ENCODE peak calls at places on chromosomes 13 and 19, in five cellular contexts. C, K, D, Q and E are unnamed samples.

GRCh38 chr19:19488041-19488874 is 27.1 kb downstream of the TSSK6 start:
- DNase-seq in D (no peak), K (peak; percentile 27), Q (no peak), C (peak; percentile 45), E (no peak)

GRCh38 chr19:54207908-54208783 is 7.5 kb downstream of the RPS9 start:
- DNase-seq in Q (no peak), C (peak; percentile 78), K (peak; percentile 100), D (peak; percentile 78), E (peak; percentile 63)

GRCh38 chr19:2507109-2507508 is 31.2 kb downstream of the GADD45B start:
- DNase-seq in K (peak; percentile 88), C (no peak), Q (no peak), D (peak; percentile 89), E (peak; percentile 50)

GRCh38 chr13:50236898-50237318 is 221.7 kb downstream of the KCNRG start:
- DNase-seq in C (no peak), D (peak; percentile 5), K (peak; percentile 22), Q (no peak), E (peak; percentile 72)

GRCh38 chr19:58474291-58474996 is 1.7 kb upstream of the ZNF446 start:
- DNase-seq in C (no peak), Q (no peak), K (peak; percentile 31), D (peak; percentile 87), E (no peak)

GRCh38 chr19:56769650-56770049 is 70.9 kb downstream of the PEG3 start:
- DNase-seq in Q (no peak), K (no peak), D (no peak), C (no peak), E (no peak)

GRCh38 chr19:570315-570714 is 2.1 kb upstream of the BSG start:
- DNase-seq in D (no peak), K (no peak), C (no peak), Q (no peak), E (no peak)

GRCh38 chr13:102530751-102531150 is 66.0 kb upstream of the TPP2 start:
- DNase-seq in C (no peak), D (no peak), Q (no peak), K (no peak), E (no peak)

GRCh38 chr19:29666634-29667389 is 1.6 kb downstream of the PLEKHF1 start:
- DNase-seq in Q (peak; percentile 56), D (peak; percentile 64), C (peak; percentile 83), K (peak; percentile 75), E (peak; percentile 45)

GRCh38 chr19:7690779-7691258 is 10.2 kb downstream of the TRAPPC5 start:
- DNase-seq in Q (no peak), K (no peak), D (no peak), C (no peak), E (peak; percentile 42)

GRCh38 chr13:71811344-71811743 is 55.7 kb downstream of the DACH1 start:
- DNase-seq in Q (no peak), C (no peak), D (no peak), K (no peak), E (no peak)

GRCh38 chr13:112464720-112465119 is 88.6 kb downstream of the SPACA7 start:
- DNase-seq in Q (no peak), C (no peak), D (no peak), K (no peak), E (no peak)

GRCh38 chr19:11649941-11650340 is 52.7 kb downstream of the ZNF627 start:
- DNase-seq in C (no peak), Q (no peak), D (peak; percentile 5), K (no peak), E (no peak)

GRCh38 chr19:16896913-16897571 is 8.2 kb downstream of the F2RL3 start:
- DNase-seq in Q (peak; percentile 93), C (peak; percentile 97), K (peak; percentile 97), D (peak; percentile 91), E (peak; percentile 66)

GRCh38 chr19:4806384-4806783 is 14.8 kb downstream of the FEM1A start:
- DNase-seq in K (no peak), D (no peak), C (no peak), Q (no peak), E (no peak)

GRCh38 chr19:11868188-11868587 is 19.4 kb upstream of the ZNF69 start:
- DNase-seq in K (no peak), D (no peak), C (no peak), Q (no peak), E (no peak)

GRCh38 chr19:49761249-49761624 is 1.9 kb downstream of the TSKS start:
- DNase-seq in C (no peak), K (no peak), Q (no peak), D (no peak), E (no peak)

GRCh38 chr19:49764341-49764740 is 1.2 kb upstream of the TSKS start:
- DNase-seq in C (no peak), Q (no peak), K (no peak), D (no peak), E (no peak)

GRCh38 chr19:49758292-49758691 is 4.8 kb downstream of the TSKS start:
- DNase-seq in D (peak; percentile 83), K (peak; percentile 66), Q (no peak), C (no peak), E (no peak)

GRCh38 chr19:49763230-49763629 is at the start of gene TSKS:
- DNase-seq in D (no peak), K (no peak), Q (no peak), C (no peak), E (no peak)

DNA sequence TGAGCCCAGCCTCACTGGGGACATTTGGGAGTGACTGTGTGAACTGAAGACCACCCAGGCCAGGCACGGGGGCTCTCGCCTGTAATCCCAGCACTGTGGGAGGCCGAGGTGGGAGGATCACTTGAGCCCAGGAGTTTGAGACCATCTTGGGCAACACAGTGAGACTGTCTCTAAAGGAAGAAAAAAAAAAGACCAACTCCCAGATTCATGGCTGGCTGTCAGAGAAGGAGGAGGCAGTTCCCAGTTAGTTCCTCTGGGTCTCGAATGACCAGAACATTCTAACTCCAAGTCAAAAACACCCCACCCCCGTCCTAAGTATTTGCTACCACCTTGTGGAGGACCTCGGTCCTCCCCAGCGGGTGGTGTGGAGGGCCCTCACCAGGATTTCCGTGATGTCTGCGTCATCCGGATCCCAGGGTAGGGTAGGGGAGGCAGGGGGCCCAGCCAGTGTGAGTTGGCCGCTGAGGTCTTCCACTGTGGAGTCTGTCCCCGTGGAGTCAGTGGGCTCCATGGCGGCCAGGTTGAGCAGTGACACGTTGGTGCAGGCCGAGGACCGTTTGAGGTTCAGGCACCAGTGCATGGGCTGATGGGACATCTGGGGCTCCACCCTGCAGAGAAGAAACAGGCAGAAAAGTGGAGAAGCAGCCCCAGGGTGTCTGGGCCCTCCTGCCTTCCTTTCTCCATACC is 1.3 kb downstream of the TSKS start:
- DNase-seq in K (peak; percentile 74), D (peak; percentile 56), C (peak; percentile 51), Q (peak; percentile 30), E (peak; percentile 29)
- TF ChIP-seq CTCF in K (peak; percentile 40), D (peak; percentile 43), C (peak; percentile 22), Q (no peak), E (no peak)

GRCh38 chr13:42334329-42334706 is 62.4 kb downstream of the AKAP11 start:
- DNase-seq in C (no peak), Q (no peak), K (no peak), D (no peak), E (no peak)
- TF ChIP-seq CTCF in C (no peak), Q (peak; percentile 14), K (no peak), D (no peak), E (no peak)

GRCh38 chr19:49469828-49470614 is 4.0 kb upstream of the FLT3LG start:
- DNase-seq in Q (no peak), D (peak; percentile 32), K (no peak), C (no peak), E (peak; percentile 94)
- TF ChIP-seq CTCF in Q (no peak), D (no peak), K (no peak), C (no peak), E (peak; percentile 72)

GRCh38 chr19:45902651-45903625 is 525 bp upstream of the MYPOP start:
- DNase-seq in D (peak; percentile 96), K (peak; percentile 98), C (peak; percentile 97), Q (peak; percentile 100), E (peak; percentile 98)
- TF ChIP-seq CTCF in D (peak; percentile 2), K (no peak), C (no peak), Q (no peak), E (no peak)

DNA sequence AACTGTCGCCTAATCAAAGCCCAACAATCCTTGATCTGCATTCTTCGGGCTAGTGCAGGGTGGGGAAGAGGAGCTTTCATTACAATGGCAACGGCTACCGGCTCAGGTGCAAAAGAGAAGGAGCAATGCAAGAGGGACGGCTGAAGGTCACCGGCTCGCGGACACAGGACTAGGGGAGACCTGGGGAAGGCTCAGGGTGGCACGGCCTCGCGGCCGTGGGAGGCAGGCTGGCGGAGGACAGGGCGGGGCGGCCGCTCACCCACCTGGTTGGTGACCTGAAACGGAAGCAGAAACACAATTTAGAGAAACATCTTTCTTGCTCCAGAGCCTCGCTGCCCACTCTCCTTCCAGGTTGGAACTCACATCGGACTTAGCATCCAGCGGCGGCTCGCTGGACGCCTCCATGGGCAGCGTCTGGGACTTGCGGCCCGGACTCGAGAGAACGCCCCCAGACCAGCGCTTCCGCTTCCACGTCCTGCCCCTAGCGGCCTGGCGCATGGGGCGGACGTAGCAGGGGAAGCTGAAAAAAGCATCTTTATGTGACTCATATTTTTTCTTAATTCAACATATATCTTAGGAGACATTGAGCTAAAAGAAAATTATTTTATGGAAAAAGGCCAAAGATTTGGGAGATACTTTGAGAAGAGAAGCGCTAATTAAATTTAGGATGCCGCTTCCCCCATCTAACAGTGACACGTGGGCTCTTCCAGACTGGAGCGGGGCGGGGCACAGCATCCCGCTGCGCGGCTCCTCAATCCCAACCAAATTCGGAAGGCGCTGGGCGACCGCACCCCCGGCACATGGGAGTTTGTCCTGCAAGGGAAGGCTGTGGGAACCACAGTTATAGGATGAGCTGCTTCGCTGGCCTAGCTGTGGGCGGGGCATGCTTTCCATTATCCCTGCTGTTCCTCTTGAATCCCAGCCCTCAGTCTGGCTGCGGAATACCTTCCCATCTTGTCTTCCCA is at the start of gene COMMD6:
- DNase-seq in Q (peak; percentile 69), C (peak; percentile 75), K (peak; percentile 89), D (peak; percentile 87), E (peak; percentile 78)
- TF ChIP-seq CTCF in Q (peak; percentile 55), C (peak; percentile 50), K (peak; percentile 6), D (no peak), E (peak; percentile 18)

GRCh38 chr13:101383595-101383994 is 32.7 kb downstream of the NALCN start:
- DNase-seq in D (no peak), C (no peak), Q (no peak), K (no peak), E (no peak)

GRCh38 chr13:101382701-101383100 is 33.6 kb downstream of the NALCN start:
- DNase-seq in Q (no peak), K (no peak), C (no peak), D (no peak), E (no peak)

GRCh38 chr13:101390461-101390860 is 25.8 kb downstream of the NALCN start:
- DNase-seq in D (peak; percentile 30), K (peak; percentile 22), Q (no peak), C (no peak), E (no peak)

GRCh38 chr13:101382086-101382485 is 34.2 kb downstream of the NALCN start:
- DNase-seq in D (no peak), K (no peak), C (no peak), Q (no peak), E (no peak)

DNA sequence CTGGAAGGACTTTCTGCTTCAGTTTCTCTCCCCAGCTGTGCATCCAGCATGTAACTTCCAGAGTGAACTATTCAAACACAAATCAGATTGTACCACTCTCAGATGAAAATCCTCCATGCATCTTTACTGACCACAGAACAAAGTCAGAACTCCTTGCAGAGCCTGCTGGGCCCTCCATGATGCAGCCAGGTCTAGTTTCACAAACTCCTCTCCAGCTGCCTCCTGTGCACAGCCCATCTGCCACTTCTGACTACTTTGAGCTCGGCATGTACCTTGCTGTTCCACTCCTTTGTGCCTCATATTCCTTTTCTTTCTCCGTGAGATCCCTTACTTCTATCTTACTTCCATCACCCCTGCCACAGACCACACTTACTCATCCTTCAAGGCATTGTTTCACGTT is 31.4 kb downstream of the NALCN start:
- DNase-seq in Q (no peak), C (no peak), K (no peak), D (no peak), E (no peak)
- TF ChIP-seq CTCF in Q (no peak), C (no peak), K (no peak), D (no peak), E (no peak)